ENCODE peak calls at places on chromosomes 5 and 9, in six cellular contexts. T is EH; Y is activated CD8-positive, alpha-beta memory T cell treated with anti-CD3 and anti-CD28 coated beads for 48 hours; F is T-helper 2 cell; Z is activated CD4-positive, CD25-positive, alpha-beta regulatory T cell treated with anti-CD3 and anti-CD28 coated beads, Interleukin-2, amount 50 U/mL, for 72 hours; I is fibroblast of mammary gland. Q is an unnamed sample.

GRCh38 chr5:97832645-97833296 is 649.7 kb upstream of the RIOK2 start:
- DNase-seq in T (no peak), Y (no peak), F (no peak), Z (no peak), I (no peak), Q (no peak)

GRCh38 chr9:20363233-20363632 is 259.1 kb downstream of the MLLT3 start:
- DNase-seq in T (no peak), Y (no peak), F (no peak), Z (no peak), I (no peak), Q (no peak)

GRCh38 chr5:150641006-150641570 is 628 bp downstream of the SYNPO start:
- DNase-seq in T (peak), Y (no peak), F (no peak), Z (no peak), I (peak), Q (no peak)

GRCh38 chr5:38011641-38012188 is 171.9 kb upstream of the GDNF start:
- DNase-seq in T (no peak), Y (no peak), F (no peak), Z (no peak), I (no peak), Q (no peak)

GRCh38 chr9:25964239-25964638 is 286.0 kb upstream of the TUSC1 start:
- DNase-seq in T (peak), Y (no peak), F (peak), Z (no peak), I (peak), Q (no peak)

GRCh38 chr5:124193371-124193789 is 553.1 kb downstream of the ZNF608 start:
- DNase-seq in T (no peak), Y (no peak), F (no peak), Z (no peak), I (peak), Q (no peak)

GRCh38 chr9:92432972-92433548 is 8.8 kb upstream of the OMD start:
- DNase-seq in T (no peak), Y (no peak), F (peak), Z (no peak), I (no peak), Q (no peak)

GRCh38 chr9:136531186-136531903 is 14.5 kb downstream of the NOTCH1 start:
- DNase-seq in T (no peak), Y (no peak), F (no peak), Z (no peak), I (no peak), Q (no peak)

GRCh38 chr5:112738180-112738560 is 485 bp downstream of the APC start:
- DNase-seq in T (peak), Y (no peak), F (peak), Z (no peak), I (peak), Q (no peak)

GRCh38 chr9:114362394-114362793 is 25.4 kb downstream of the AKNA start:
- DNase-seq in T (no peak), Y (no peak), F (no peak), Z (no peak), I (no peak), Q (peak)

GRCh38 chr5:36442352-36442751 is 140.7 kb upstream of the RANBP3L start:
- DNase-seq in T (no peak), Y (no peak), F (peak), Z (no peak), I (no peak), Q (no peak)

GRCh38 chr9:101664432-101664831 is 69.7 kb upstream of the PPP3R2 start:
- DNase-seq in T (no peak), Y (no peak), F (no peak), Z (no peak), I (no peak), Q (no peak)

GRCh38 chr9:93244510-93245436 is 60.8 kb downstream of the WNK2 start:
- DNase-seq in T (no peak), Y (no peak), F (no peak), Z (no peak), I (no peak), Q (no peak)

GRCh38 chr5:124411089-124411488 is 335.4 kb downstream of the ZNF608 start:
- DNase-seq in T (no peak), Y (no peak), F (no peak), Z (no peak), I (peak), Q (no peak)

GRCh38 chr5:13536921-13537320 is 407.6 kb downstream of the DNAH5 start:
- DNase-seq in T (peak), Y (no peak), F (no peak), Z (no peak), I (peak), Q (no peak)

GRCh38 chr9:99431103-99431502 is 209.0 kb downstream of the SEC61B start:
- DNase-seq in T (peak), Y (no peak), F (no peak), Z (no peak), I (peak), Q (no peak)

GRCh38 chr9:72947987-72948465 is 4.8 kb downstream of the ALDH1A1 start:
- DNase-seq in T (no peak), Y (no peak), F (no peak), Z (no peak), I (no peak), Q (no peak)

GRCh38 chr9:136784249-136784996 is 6.7 kb upstream of the TMEM141 start:
- DNase-seq in T (peak), Y (no peak), F (no peak), Z (no peak), I (peak), Q (no peak)

GRCh38 chr5:35246928-35247644 is 16.8 kb upstream of the PRLR start:
- DNase-seq in T (no peak), Y (no peak), F (no peak), Z (no peak), I (peak), Q (no peak)

GRCh38 chr9:135876936-135877335 is 30.4 kb downstream of the CAMSAP1 start:
- DNase-seq in T (no peak), Y (no peak), F (no peak), Z (no peak), I (no peak), Q (no peak)

GRCh38 chr9:37971107-37971459 is 67.2 kb upstream of the SLC25A51 start:
- DNase-seq in T (no peak), Y (no peak), F (no peak), Z (no peak), I (peak), Q (no peak)

GRCh38 chr9:7234144-7234543 is 476.4 kb downstream of the KDM4C start:
- DNase-seq in T (peak), Y (no peak), F (peak), Z (peak), I (peak), Q (no peak)